ENCODE peak calls at places on chromosome 7, in eight cellular contexts. X is hippocampal formation; I is iris pigment epithelial cell; E is CD8-positive, alpha-beta memory T cell; D is neuronal stem cell; A is HEK293T; U is skeletal muscle cell; P is NCI-H1436. L is an unnamed sample.
A peak's percentile ranks its signal among the peaks of the same experiment; 100 is the strongest.

GRCh38 chr7:79778786-79779382 is 325.4 kb upstream of the MAGI2 start:
- DNase-seq in X (peak; percentile 10), I (peak; percentile 99), E (no peak), D (no peak), A (no peak), U (peak; percentile 88), P (no peak), L (no peak)

GRCh38 chr7:66679633-66679980 is 50.9 kb downstream of the KCTD7 start:
- DNase-seq in X (no peak), I (no peak), E (no peak), D (no peak), A (no peak), U (no peak), P (no peak), L (no peak)

GRCh38 chr7:30069096-30069867 is 41.1 kb downstream of the PLEKHA8 start:
- DNase-seq in X (no peak), I (peak; percentile 64), E (no peak), D (no peak), A (no peak), U (no peak), P (no peak), L (no peak)

GRCh38 chr7:28389504-28390385 is 22.6 kb upstream of the CREB5 start:
- DNase-seq in X (peak; percentile 79), I (peak; percentile 65), E (no peak), D (peak; percentile 65), A (peak; percentile 40), U (no peak), P (peak; percentile 46), L (no peak)

GRCh38 chr7:36118344-36118743 is 34.7 kb upstream of the EEPD1 start:
- DNase-seq in X (no peak), I (no peak), E (no peak), D (no peak), A (no peak), U (no peak), P (no peak), L (no peak)

GRCh38 chr7:146926833-146927232 is 810.2 kb downstream of the CNTNAP2 start:
- DNase-seq in X (no peak), I (no peak), E (no peak), D (no peak), A (no peak), U (no peak), P (no peak), L (no peak)

GRCh38 chr7:146539836-146540235 is 423.2 kb downstream of the CNTNAP2 start:
- DNase-seq in X (no peak), I (no peak), E (no peak), D (no peak), A (no peak), U (no peak), P (no peak), L (no peak)

GRCh38 chr7:82445226-82445625 is 1.6 kb upstream of the CACNA2D1 start:
- DNase-seq in X (no peak), I (no peak), E (no peak), D (peak; percentile 29), A (no peak), U (no peak), P (no peak), L (no peak)

GRCh38 chr7:108316708-108317107 is 139.5 kb downstream of the NRCAM start:
- DNase-seq in X (no peak), I (no peak), E (no peak), D (no peak), A (no peak), U (no peak), P (no peak), L (no peak)

GRCh38 chr7:148747274-148747673 is 48.6 kb downstream of the CUL1 start:
- DNase-seq in X (no peak), I (no peak), E (no peak), D (no peak), A (no peak), U (no peak), P (peak; percentile 27), L (no peak)

GRCh38 chr7:40733111-40733510 is 598.3 kb downstream of the SUGCT start:
- DNase-seq in X (no peak), I (no peak), E (no peak), D (no peak), A (no peak), U (no peak), P (no peak), L (no peak)

GRCh38 chr7:20744913-20745587 is 41.6 kb downstream of the SP8 start:
- DNase-seq in X (no peak), I (peak; percentile 13), E (no peak), D (no peak), A (peak; percentile 56), U (no peak), P (peak; percentile 58), L (peak; percentile 69)

GRCh38 chr7:491958-492713 is 27.5 kb downstream of the PDGFA start:
- DNase-seq in X (no peak), I (no peak), E (no peak), D (no peak), A (no peak), U (no peak), P (no peak), L (no peak)

GRCh38 chr7:151085691-151086620 is at the start of gene AGAP3:
- DNase-seq in X (peak; percentile 82), I (peak; percentile 76), E (peak; percentile 48), D (peak; percentile 85), A (peak; percentile 94), U (peak; percentile 54), P (peak; percentile 44), L (peak; percentile 19)

GRCh38 chr7:97215556-97215955 is 98.1 kb downstream of the SDHAF3 start:
- DNase-seq in X (no peak), I (no peak), E (no peak), D (no peak), A (no peak), U (no peak), P (peak; percentile 32), L (no peak)

GRCh38 chr7:11341285-11341944 is 367.7 kb downstream of the PHF14 start:
- DNase-seq in X (peak; percentile 75), I (peak; percentile 51), E (no peak), D (no peak), A (no peak), U (no peak), P (peak; percentile 43), L (no peak)

GRCh38 chr7:98630149-98630548 is 13.1 kb downstream of the NPTX2 start:
- DNase-seq in X (no peak), I (no peak), E (no peak), D (no peak), A (no peak), U (no peak), P (no peak), L (no peak)

GRCh38 chr7:151745090-151745638 is 131.8 kb downstream of the PRKAG2 start:
- DNase-seq in X (no peak), I (peak; percentile 88), E (no peak), D (no peak), A (peak; percentile 62), U (peak; percentile 89), P (no peak), L (no peak)

GRCh38 chr7:96921771-96922170 is 83.6 kb upstream of the DLX6 start:
- DNase-seq in X (no peak), I (no peak), E (no peak), D (no peak), A (no peak), U (no peak), P (no peak), L (no peak)

GRCh38 chr7:139771001-139771956 is 6.5 kb downstream of the HIPK2 start:
- DNase-seq in X (no peak), I (peak; percentile 97), E (no peak), D (no peak), A (no peak), U (peak; percentile 93), P (no peak), L (no peak)

GRCh38 chr7:137996386-137996851 is 5.5 kb downstream of the CREB3L2 start:
- DNase-seq in X (no peak), I (peak; percentile 90), E (no peak), D (no peak), A (no peak), U (no peak), P (no peak), L (no peak)

GRCh38 chr7:136045992-136046391 is 68.8 kb upstream of the MTPN start:
- DNase-seq in X (no peak), I (peak; percentile 3), E (no peak), D (no peak), A (no peak), U (peak; percentile 10), P (no peak), L (no peak)

GRCh38 chr7:20959281-20959680 is 172.6 kb upstream of the SP8 start:
- DNase-seq in X (no peak), I (no peak), E (no peak), D (no peak), A (no peak), U (no peak), P (no peak), L (no peak)

GRCh38 chr7:157012113-157012547 is 1.7 kb upstream of the MNX1 start:
- DNase-seq in X (no peak), I (no peak), E (no peak), D (no peak), A (no peak), U (no peak), P (no peak), L (no peak)

GRCh38 chr7:115019882-115020605 is 98.2 kb downstream of the MDFIC start:
- DNase-seq in X (no peak), I (no peak), E (no peak), D (no peak), A (no peak), U (no peak), P (no peak), L (peak; percentile 81)

GRCh38 chr7:137882261-137882668 is 35.5 kb upstream of the DGKI start:
- DNase-seq in X (no peak), I (peak; percentile 100), E (no peak), D (no peak), A (no peak), U (peak; percentile 97), P (no peak), L (no peak)

GRCh38 chr7:151396328-151396970 is 13.4 kb downstream of the WDR86 start:
- DNase-seq in X (no peak), I (no peak), E (no peak), D (no peak), A (no peak), U (no peak), P (no peak), L (no peak)

GRCh38 chr7:110129159-110129558 is 961.8 kb upstream of the LRRN3 start:
- DNase-seq in X (no peak), I (no peak), E (no peak), D (no peak), A (no peak), U (no peak), P (no peak), L (no peak)

GRCh38 chr7:45196374-45196773 is 38.8 kb downstream of the RAMP3 start:
- DNase-seq in X (no peak), I (no peak), E (no peak), D (no peak), A (no peak), U (no peak), P (no peak), L (no peak)

GRCh38 chr7:33806284-33807157 is 98.8 kb upstream of the BMPER start:
- DNase-seq in X (no peak), I (no peak), E (no peak), D (no peak), A (no peak), U (no peak), P (no peak), L (no peak)

GRCh38 chr7:36057375-36057774 is 95.7 kb upstream of the EEPD1 start:
- DNase-seq in X (peak; percentile 33), I (no peak), E (no peak), D (no peak), A (no peak), U (no peak), P (no peak), L (no peak)

GRCh38 chr7:146366938-146367337 is 250.3 kb downstream of the CNTNAP2 start:
- DNase-seq in X (no peak), I (peak; percentile 46), E (no peak), D (no peak), A (no peak), U (peak; percentile 12), P (no peak), L (no peak)

GRCh38 chr7:88243345-88243909 is 23.6 kb upstream of the SRI start:
- DNase-seq in X (peak; percentile 75), I (peak; percentile 56), E (no peak), D (peak; percentile 5), A (peak; percentile 27), U (no peak), P (peak; percentile 57), L (no peak)

GRCh38 chr7:155461631-155462030 is 3.7 kb downstream of the EN2 start:
- DNase-seq in X (no peak), I (no peak), E (no peak), D (no peak), A (no peak), U (no peak), P (no peak), L (no peak)